ENCODE peak calls at places on chromosomes 13 and 19, in four cellular contexts. J is mucosa of descending colon, W is right lobe of liver, G is thoracic aorta. N is an unnamed sample.
A peak's percentile ranks its signal among the peaks of the same experiment; 100 is the strongest.

GRCh38 chr13:26202365-26202972 is 19.6 kb downstream of the RNF6 start:
- DNase-seq in G (no peak), J (no peak), W (no peak), N (no peak)

GRCh38 chr13:40987606-40988280 is 31.4 kb downstream of the ELF1 start:
- DNase-seq in G (no peak), W (no peak), J (no peak), N (no peak)

GRCh38 chr19:28281676-28282075 is 931.3 kb downstream of the UQCRFS1 start:
- DNase-seq in J (no peak), G (no peak), W (no peak), N (no peak)

GRCh38 chr13:49305824-49306425 is 58.2 kb downstream of the CDADC1 start:
- DNase-seq in W (no peak), J (no peak), G (no peak), N (no peak)

GRCh38 chr13:48142437-48142836 is 47.5 kb upstream of the MED4 start:
- DNase-seq in J (no peak), W (no peak), G (no peak), N (no peak)

GRCh38 chr19:16527971-16528521 is 14.2 kb downstream of the CHERP start:
- DNase-seq in J (no peak), G (no peak), W (no peak), N (no peak)

GRCh38 chr19:53132231-53132991 is at the start of gene ZNF415:
- DNase-seq in J (peak; percentile 80), W (peak; percentile 70), G (peak; percentile 25), N (no peak)

GRCh38 chr19:49689133-49690072 is at the start of gene ADM5:
- DNase-seq in J (no peak), G (no peak), W (peak; percentile 71), N (no peak)

GRCh38 chr19:5335101-5335500 is 5.5 kb downstream of the PTPRS start:
- DNase-seq in W (no peak), G (no peak), J (no peak), N (no peak)

GRCh38 chr19:31715249-31715944 is 366.2 kb upstream of the TSHZ3 start:
- DNase-seq in W (peak; percentile 40), J (no peak), G (no peak), N (no peak)

DNA sequence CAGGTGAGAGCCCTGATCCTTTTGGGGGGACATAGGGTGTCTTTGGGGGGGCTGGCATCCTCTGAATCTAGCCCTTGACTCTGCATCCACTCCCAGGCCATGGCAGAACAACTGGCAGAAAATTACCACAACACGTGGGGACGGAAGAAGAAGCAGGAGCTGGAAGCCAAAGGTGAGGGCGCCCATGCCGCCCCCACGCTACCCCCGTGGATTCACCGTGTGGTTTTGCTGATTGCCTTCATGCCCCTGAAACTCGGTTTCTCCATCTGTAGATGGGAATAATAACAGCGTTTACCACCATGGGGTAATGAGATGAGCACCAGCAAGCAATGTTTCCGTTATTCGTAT is 72.9 kb downstream of the RYR1 start:
- DNase-seq in W (no peak), G (no peak), J (no peak), N (no peak)
- H3K4me3 ChIP-seq in W (no peak overlapping the region), G (no peak overlapping the region), J (no peak overlapping the region), N (no peak overlapping the region)

GRCh38 chr19:13149628-13150186 is 468 bp downstream of the STX10 start:
- DNase-seq in J (peak; percentile 85), W (peak; percentile 72), G (no peak), N (no peak)

GRCh38 chr19:13152356-13152853 is 2.2 kb downstream of the IER2 start:
- DNase-seq in W (no peak), J (no peak), G (no peak), N (no peak)

GRCh38 chr19:13151605-13152355 is 1.6 kb downstream of the IER2 start:
- DNase-seq in J (peak; percentile 99), W (peak; percentile 97), G (peak; percentile 89), N (no peak)

GRCh38 chr19:13150919-13151604 is 851 bp downstream of the IER2 start:
- DNase-seq in W (peak; percentile 55), J (peak; percentile 78), G (no peak), N (no peak)

GRCh38 chr19:13150187-13150918 is at the start of the genes IER2 and STX10:
- DNase-seq in J (peak; percentile 98), G (peak; percentile 87), W (peak; percentile 96), N (no peak)
- TF ChIP-seq CTCF in J (peak; percentile 58), G (peak; percentile 30), W (peak; percentile 55), N (peak; percentile 53)

GRCh38 chr13:113049981-113050380 is 55.6 kb upstream of the F7 start:
- DNase-seq in G (no peak), W (no peak), J (peak; percentile 2), N (no peak)

GRCh38 chr13:113049521-113049941 is 56.1 kb upstream of the F7 start:
- DNase-seq in J (peak; percentile 43), G (no peak), W (peak; percentile 16), N (no peak)

GRCh38 chr13:113051641-113052040 is 54.0 kb upstream of the F7 start:
- DNase-seq in W (no peak), G (no peak), J (peak; percentile 15), N (no peak)

GRCh38 chr13:113052206-113052605 is 53.4 kb upstream of the F7 start:
- DNase-seq in G (no peak), W (no peak), J (peak; percentile 13), N (no peak)

DNA sequence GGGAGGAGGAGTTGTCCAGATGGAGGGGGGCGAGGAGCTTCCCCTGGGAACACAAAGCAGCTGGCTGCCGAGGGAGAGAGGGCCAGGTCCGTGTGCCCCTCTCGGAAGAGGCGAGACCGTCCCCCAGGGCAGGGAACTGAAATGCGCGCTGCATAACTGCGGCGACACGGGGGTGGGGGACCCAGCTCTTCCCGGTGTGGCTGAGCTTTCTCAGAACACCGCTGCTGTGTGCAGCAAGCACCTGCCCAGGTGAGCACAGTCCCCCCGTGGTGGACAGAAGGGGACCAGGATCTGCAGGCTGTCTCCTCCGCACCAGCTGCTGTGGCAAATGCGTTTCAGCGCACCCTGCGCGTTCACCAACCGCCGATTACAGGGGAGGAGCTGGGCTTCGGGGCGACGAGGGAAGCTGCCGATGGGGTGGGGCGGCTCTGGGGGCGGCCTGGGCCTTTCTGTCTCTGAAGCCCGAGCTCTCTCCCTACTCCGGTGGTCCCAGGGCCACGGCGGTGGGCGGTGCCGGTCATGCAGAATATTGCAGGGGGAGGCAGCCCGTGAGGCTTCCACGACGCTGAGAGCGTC is 54.6 kb upstream of the F7 start:
- DNase-seq in J (peak; percentile 31), W (peak; percentile 17), G (no peak), N (no peak)
- H3K4me3 ChIP-seq in J (no peak overlapping the region), W (no peak overlapping the region), G (peak overlapping the region; percentile 59), N (no peak overlapping the region)

GRCh38 chr19:51365211-51366049 is 758 bp downstream of the ETFB start:
- DNase-seq in G (no peak), W (peak; percentile 57), J (no peak), N (no peak)
- TF ChIP-seq CTCF in G (no peak), W (no peak), J (no peak), N (peak; percentile 24)

DNA sequence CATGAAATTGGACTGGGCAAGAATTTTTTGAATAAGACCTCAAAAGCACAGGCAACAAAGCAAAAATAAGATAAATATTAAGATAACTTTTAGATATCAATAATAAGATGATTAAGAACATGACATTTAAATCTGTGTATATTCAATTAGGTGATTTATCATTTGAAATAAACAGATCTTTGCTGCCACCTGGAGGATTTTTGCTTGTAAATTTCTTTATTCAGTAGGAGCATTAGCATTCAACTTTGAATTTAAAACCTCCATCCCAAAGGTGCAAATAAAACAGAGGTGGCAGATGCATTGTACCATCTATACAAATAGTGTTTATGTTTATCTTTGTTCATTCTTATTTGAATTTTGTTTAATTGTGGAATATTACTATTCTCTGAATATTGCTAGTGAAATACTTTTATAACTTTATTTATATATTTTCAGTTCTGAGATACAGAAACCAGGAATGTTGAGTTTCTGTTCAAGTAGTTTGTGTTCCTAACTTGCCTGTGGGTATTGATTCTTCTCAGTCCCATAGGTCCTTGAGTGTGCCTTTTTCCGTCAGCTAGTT is 20.9 kb downstream of the COG6 start:
- DNase-seq in W (no peak), J (no peak), G (no peak), N (peak; percentile 16)
- H3K4me3 ChIP-seq in W (no peak overlapping the region), J (no peak overlapping the region), G (no peak overlapping the region), N (no peak overlapping the region)

GRCh38 chr13:74730556-74731331 is 596.5 kb upstream of the KLF12 start:
- DNase-seq in G (no peak), W (no peak), J (no peak), N (no peak)
- TF ChIP-seq CTCF in G (no peak), W (no peak), J (no peak), N (no peak)